ENCODE peak calls at places on chromosomes 11 and 22, in ten cellular contexts. V is GM20000, H is right atrium auricular region, G is left ventricle myocardium inferior, C is psoas muscle, M is lung, B is pancreas, P is fibroblast of the aortic adventitia, Y is cardiac fibroblast, N is GM23338. O is an unnamed sample.

GRCh38 chr11:122150484-122151124 is 34.6 kb upstream of the BLID start:
- DNase-seq in M (no peak), P (no peak), V (no peak), N (no peak), C (no peak), H (no peak), Y (no peak), B (no peak), G (no peak), O (no peak)

GRCh38 chr11:132047167-132047566 is 676.8 kb downstream of the NTM start:
- DNase-seq in M (no peak), G (no peak), B (no peak), H (no peak), C (no peak), N (no peak), V (no peak), P (no peak), Y (no peak), O (no peak)

GRCh38 chr11:48210052-48210451 is 6.6 kb upstream of the OR4B1 start:
- DNase-seq in G (no peak), N (peak; percentile 1), C (no peak), Y (peak; percentile 36), M (no peak), V (no peak), H (no peak), P (no peak), B (no peak), O (peak; percentile 29)

GRCh38 chr22:46951973-46952372 is 189.5 kb downstream of the TBC1D22A start:
- DNase-seq in P (no peak), Y (no peak), B (no peak), H (no peak), G (no peak), V (no peak), N (no peak), M (no peak), C (no peak), O (no peak)

GRCh38 chr11:118529584-118530175 is 1.3 kb upstream of the TMEM25 start:
- DNase-seq in N (peak; percentile 51), B (no peak), V (no peak), M (no peak), Y (no peak), G (no peak), C (no peak), P (no peak), H (peak; percentile 46), O (no peak)

GRCh38 chr22:33002035-33002434 is 56.1 kb downstream of the SYN3 start:
- DNase-seq in V (no peak), P (no peak), Y (no peak), H (no peak), N (no peak), B (no peak), C (no peak), M (no peak), G (no peak), O (no peak)

GRCh38 chr11:86608251-86608799 is 64.1 kb downstream of the ME3 start:
- DNase-seq in V (peak; percentile 54), H (peak; percentile 72), N (peak; percentile 82), P (peak; percentile 88), M (peak; percentile 70), Y (peak; percentile 89), B (peak; percentile 68), G (peak; percentile 55), C (peak; percentile 56), O (peak; percentile 52)

GRCh38 chr11:33449798-33450197 is 192.6 kb downstream of the HIPK3 start:
- DNase-seq in P (peak; percentile 27), H (no peak), N (no peak), M (no peak), B (no peak), V (no peak), Y (peak; percentile 31), C (no peak), G (no peak), O (no peak)

GRCh38 chr11:33774356-33775063 is at the start of gene FBXO3:
- DNase-seq in M (peak; percentile 84), C (peak; percentile 85), V (peak; percentile 98), B (peak; percentile 91), P (peak; percentile 76), N (peak; percentile 97), G (peak; percentile 90), Y (peak; percentile 77), H (peak; percentile 84), O (peak; percentile 86)

GRCh38 chr11:133476570-133477262 is 55.6 kb downstream of the OPCML start:
- DNase-seq in V (no peak), M (no peak), B (no peak), H (no peak), C (no peak), N (peak; percentile 53), G (no peak), P (no peak), Y (no peak), O (no peak)

GRCh38 chr22:49977578-49977977 is 17.0 kb downstream of the PIM3 start:
- DNase-seq in N (no peak), V (no peak), C (no peak), H (no peak), G (no peak), P (no peak), B (no peak), Y (no peak), M (no peak), O (no peak)

GRCh38 chr11:43802509-43802908 is 78.1 kb upstream of the ALKBH3 start:
- DNase-seq in H (no peak), Y (peak; percentile 16), M (no peak), G (no peak), P (peak; percentile 9), B (no peak), V (no peak), N (peak; percentile 17), C (no peak), O (no peak)
- TF ChIP-seq CTCF in H (peak; percentile 28), Y (peak; percentile 45), M (no peak), G (peak; percentile 30), P (peak; percentile 54), B (no peak), V (no peak), N (peak; percentile 49), C (no peak), O (peak; percentile 20)

GRCh38 chr22:29126670-29127069 is 53.8 kb downstream of the KREMEN1 start:
- DNase-seq in N (no peak), P (no peak), B (no peak), H (no peak), C (no peak), G (no peak), Y (no peak), V (no peak), M (no peak), O (no peak)

GRCh38 chr22:29133603-29134133 is 60.8 kb downstream of the KREMEN1 start:
- DNase-seq in M (no peak), H (no peak), Y (no peak), P (no peak), N (no peak), G (no peak), B (no peak), C (no peak), V (no peak), O (no peak)

GRCh38 chr22:29128891-29129643 is 56.2 kb downstream of the KREMEN1 start:
- DNase-seq in Y (peak; percentile 24), M (no peak), P (no peak), G (no peak), C (no peak), V (no peak), H (no peak), B (no peak), N (no peak), O (no peak)

GRCh38 chr22:29129644-29130201 is 56.9 kb downstream of the KREMEN1 start:
- DNase-seq in V (no peak), Y (no peak), G (peak; percentile 39), B (no peak), N (no peak), H (peak; percentile 43), M (no peak), C (no peak), P (no peak), O (no peak)

GRCh38 chr22:29130490-29130889 is 57.7 kb downstream of the KREMEN1 start:
- DNase-seq in V (no peak), C (no peak), G (no peak), N (no peak), M (no peak), B (no peak), Y (no peak), H (peak; percentile 44), P (no peak), O (no peak)
- TF ChIP-seq CTCF in V (no peak), C (no peak), G (no peak), N (no peak), M (no peak), B (no peak), Y (no peak), H (no peak), P (no peak), O (no peak)

GRCh38 chr22:22141031-22141430 is 103.6 kb upstream of the VPREB1 start:
- DNase-seq in M (no peak), H (no peak), V (no peak), C (no peak), B (no peak), G (no peak), P (no peak), Y (no peak), N (no peak), O (no peak)

GRCh38 chr22:22143448-22143847 is 101.1 kb upstream of the VPREB1 start:
- DNase-seq in M (no peak), V (no peak), B (no peak), C (no peak), G (no peak), Y (no peak), P (no peak), N (no peak), H (no peak), O (no peak)

GRCh38 chr22:22141771-22142591 is 102.6 kb upstream of the VPREB1 start:
- DNase-seq in G (no peak), Y (no peak), V (no peak), C (no peak), H (no peak), P (peak; percentile 9), N (no peak), B (no peak), M (no peak), O (no peak)

GRCh38 chr22:22148905-22149304 is 95.7 kb upstream of the VPREB1 start:
- DNase-seq in C (no peak), G (no peak), N (no peak), M (no peak), Y (no peak), V (no peak), P (no peak), H (no peak), B (no peak), O (no peak)

DNA sequence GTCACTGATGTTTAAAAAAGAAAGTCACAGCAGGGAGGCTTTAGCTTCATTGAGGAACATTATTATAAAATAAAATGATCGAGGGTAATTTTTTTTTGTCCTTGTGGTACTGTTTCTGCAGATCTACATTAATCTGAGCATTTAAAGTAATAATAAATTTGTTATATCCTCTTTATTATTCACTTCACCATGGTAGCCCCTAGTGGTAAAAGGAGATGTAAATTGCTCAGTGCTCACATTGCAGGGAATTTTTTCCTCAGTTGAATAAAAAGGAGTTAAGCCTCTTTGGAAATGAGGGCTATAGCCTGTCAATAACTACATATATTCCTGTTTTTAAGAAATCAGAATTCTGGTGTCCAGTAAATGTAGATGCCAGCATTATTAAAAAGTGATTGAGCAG is 99.7 kb upstream of the VPREB1 start:
- DNase-seq in N (peak; percentile 36), M (no peak), H (no peak), P (peak; percentile 25), G (no peak), Y (peak; percentile 20), B (no peak), V (no peak), C (no peak), O (no peak)
- TF ChIP-seq CTCF in N (peak; percentile 45), M (no peak), H (no peak), P (peak; percentile 39), G (no peak), Y (peak; percentile 19), B (no peak), V (no peak), C (no peak), O (peak; percentile 11)

GRCh38 chr11:15695096-15695721 is 580.5 kb downstream of the INSC start:
- DNase-seq in G (no peak), P (no peak), B (no peak), Y (no peak), C (no peak), N (no peak), H (no peak), V (no peak), M (no peak), O (no peak)
- TF ChIP-seq CTCF in G (no peak), P (no peak), B (no peak), Y (no peak), C (no peak), N (no peak), H (no peak), V (no peak), M (no peak), O (no peak)

O was measured in Calu3.